ENCODE peak calls at places on chromosome 17, in seven cellular contexts. R is kidney, X is psoas muscle, K is GM12864, B is lung, S is nephron progenitor cell, N is activated B cell treated with CpG ODN at 0.5 μM for 24 hours. V is an unnamed sample.
A peak's percentile ranks its signal among the peaks of the same experiment; 100 is the strongest.

GRCh38 chr17:55037828-55038227 is 69.3 kb downstream of the STXBP4 start:
- DNase-seq in R (no peak), X (no peak), K (peak; percentile 42), B (no peak), S (no peak), N (no peak), V (no peak)

GRCh38 chr17:79788989-79789942 is 7.6 kb downstream of the CBX8 start:
- DNase-seq in R (peak; percentile 81), X (no peak), K (no peak), B (no peak), S (peak; percentile 69), N (no peak), V (no peak)

GRCh38 chr17:42288985-42289862 is 926 bp downstream of the STAT5A start:
- DNase-seq in R (peak; percentile 86), X (peak; percentile 67), K (no peak), B (no peak), S (no peak), N (peak; percentile 50), V (peak; percentile 57)

GRCh38 chr17:59001158-59001814 is 105.4 kb downstream of the TRIM37 start:
- DNase-seq in R (no peak), X (no peak), K (peak; percentile 93), B (peak; percentile 57), S (no peak), N (peak; percentile 36), V (no peak)

GRCh38 chr17:3794890-3795757 is 5.9 kb downstream of the ITGAE start:
- DNase-seq in R (no peak), X (no peak), K (no peak), B (no peak), S (no peak), N (no peak), V (no peak)

GRCh38 chr17:76036497-76037380 is 9.6 kb upstream of the EVPL start:
- DNase-seq in R (peak; percentile 71), X (no peak), K (no peak), B (no peak), S (no peak), N (no peak), V (no peak)

GRCh38 chr17:64938925-64939474 is 19.7 kb upstream of the LRRC37A3 start:
- DNase-seq in R (peak; percentile 74), X (peak; percentile 67), K (no peak), B (peak; percentile 45), S (peak; percentile 71), N (peak; percentile 48), V (no peak)

GRCh38 chr17:74414510-74414909 is 17.4 kb upstream of the GPRC5C start:
- DNase-seq in R (no peak), X (no peak), K (no peak), B (no peak), S (no peak), N (no peak), V (no peak)

GRCh38 chr17:47254403-47254943 is 846 bp downstream of the ITGB3 start:
- DNase-seq in R (no peak), X (no peak), K (no peak), B (no peak), S (no peak), N (no peak), V (no peak)

GRCh38 chr17:51035436-51035835 is 85.2 kb downstream of the SPAG9 start:
- DNase-seq in R (no peak), X (no peak), K (no peak), B (no peak), S (no peak), N (no peak), V (no peak)

GRCh38 chr17:78114831-78115723 is 13.5 kb downstream of the TMC6 start:
- DNase-seq in R (peak; percentile 51), X (peak; percentile 50), K (no peak), B (no peak), S (no peak), N (no peak), V (no peak)

GRCh38 chr17:74780443-74781238 is 4.5 kb upstream of the NAT9 start:
- DNase-seq in R (no peak), X (no peak), K (peak; percentile 21), B (no peak), S (no peak), N (no peak), V (no peak)

GRCh38 chr17:8849311-8850041 is 18.0 kb downstream of the PIK3R6 start:
- DNase-seq in R (no peak), X (no peak), K (no peak), B (no peak), S (no peak), N (no peak), V (no peak)

GRCh38 chr17:27531469-27531948 is 75.3 kb downstream of the KSR1 start:
- DNase-seq in R (no peak), X (no peak), K (no peak), B (no peak), S (no peak), N (no peak), V (no peak)

GRCh38 chr17:17924131-17924856 is 47.9 kb downstream of the TOM1L2 start:
- DNase-seq in R (no peak), X (no peak), K (no peak), B (no peak), S (no peak), N (no peak), V (no peak)

GRCh38 chr17:77451271-77451893 is 310.6 kb downstream of the SEC14L1 start:
- DNase-seq in R (peak; percentile 90), X (peak; percentile 78), K (no peak), B (no peak), S (peak; percentile 90), N (peak; percentile 65), V (no peak)

GRCh38 chr17:66678827-66679226 is 156.1 kb upstream of the CACNG5 start:
- DNase-seq in R (no peak), X (no peak), K (no peak), B (no peak), S (no peak), N (no peak), V (no peak)

GRCh38 chr17:74745548-74746177 is 2.8 kb upstream of the NHERF1 start:
- DNase-seq in R (peak; percentile 44), X (no peak), K (no peak), B (no peak), S (no peak), N (no peak), V (no peak)

GRCh38 chr17:81680150-81680549 is 3.4 kb downstream of the ARL16 start:
- DNase-seq in R (no peak), X (no peak), K (no peak), B (no peak), S (no peak), N (no peak), V (no peak)

GRCh38 chr17:28792877-28793666 is 49.3 kb downstream of the TRAF4 start:
- DNase-seq in R (no peak), X (no peak), K (no peak), B (no peak), S (no peak), N (no peak), V (no peak)

GRCh38 chr17:49910094-49910857 is 58.7 kb upstream of the DLX4 start:
- DNase-seq in R (no peak), X (no peak), K (no peak), B (no peak), S (peak; percentile 58), N (no peak), V (no peak)

GRCh38 chr17:31357831-31358400 is 33.6 kb upstream of the RAB11FIP4 start:
- DNase-seq in R (no peak), X (no peak), K (no peak), B (no peak), S (no peak), N (no peak), V (no peak)

GRCh38 chr17:12815642-12816141 is 26.4 kb downstream of the ARHGAP44 start:
- DNase-seq in R (no peak), X (no peak), K (peak; percentile 90), B (no peak), S (no peak), N (no peak), V (no peak)

GRCh38 chr17:68533887-68534700 is 21.9 kb downstream of the PRKAR1A start:
- DNase-seq in R (no peak), X (no peak), K (no peak), B (no peak), S (no peak), N (no peak), V (no peak)
- TF ChIP-seq CTCF in R (peak; percentile 44), X (peak; percentile 34), K (peak; percentile 26), B (no peak), S (peak; percentile 14), N (no peak), V (peak; percentile 57)

DNA sequence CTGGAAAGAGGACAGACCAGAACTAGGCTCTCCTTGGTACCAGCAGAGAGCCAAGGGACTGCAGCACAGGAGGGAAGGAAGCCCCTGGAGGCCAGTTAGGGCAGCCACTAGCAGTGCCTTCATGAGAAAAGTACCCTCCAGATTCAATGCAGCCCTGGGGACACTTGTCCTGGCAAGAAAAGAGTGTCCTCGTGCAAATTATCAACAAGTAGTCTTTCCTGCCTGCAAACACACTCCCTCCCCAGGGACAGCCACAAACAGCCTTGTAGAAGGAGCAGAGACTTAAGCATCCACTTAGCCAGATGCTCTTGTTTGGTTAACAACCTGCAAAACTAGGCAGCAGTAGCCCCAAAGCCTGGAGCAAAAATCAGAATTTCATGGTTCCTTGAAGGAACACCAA is 24.3 kb downstream of the CENPV start:
- DNase-seq in R (no peak), X (no peak), K (no peak), B (no peak), S (no peak), N (no peak), V (no peak)
- TF ChIP-seq CTCF in R (no peak), X (no peak), K (peak; percentile 9), B (no peak), S (no peak), N (no peak), V (peak; percentile 2)

DNA sequence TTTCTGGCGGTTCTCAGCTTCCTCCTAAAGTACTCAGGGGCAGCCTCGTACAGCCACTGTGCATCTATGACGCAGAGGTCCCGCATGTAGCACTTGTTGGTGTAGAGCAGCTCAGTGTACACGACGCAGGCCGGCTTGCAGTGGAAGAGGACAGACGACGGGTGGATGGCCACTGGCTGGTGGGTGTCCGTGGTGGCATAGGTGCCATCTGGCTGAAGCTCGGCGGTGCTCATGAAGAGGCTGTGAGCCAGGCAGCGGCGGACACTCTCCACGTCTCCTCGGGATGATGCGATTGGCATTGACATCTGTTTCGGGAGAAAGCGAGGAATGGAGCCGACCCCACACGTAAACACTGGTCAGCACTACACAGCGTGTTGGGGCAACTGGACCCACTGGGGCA is 5.3 kb upstream of the C1QBP start:
- DNase-seq in R (no peak), X (no peak), K (no peak), B (no peak), S (no peak), N (no peak), V (no peak)
- TF ChIP-seq CTCF in R (no peak), X (no peak), K (no peak), B (no peak), S (no peak), N (no peak), V (no peak)

DNA sequence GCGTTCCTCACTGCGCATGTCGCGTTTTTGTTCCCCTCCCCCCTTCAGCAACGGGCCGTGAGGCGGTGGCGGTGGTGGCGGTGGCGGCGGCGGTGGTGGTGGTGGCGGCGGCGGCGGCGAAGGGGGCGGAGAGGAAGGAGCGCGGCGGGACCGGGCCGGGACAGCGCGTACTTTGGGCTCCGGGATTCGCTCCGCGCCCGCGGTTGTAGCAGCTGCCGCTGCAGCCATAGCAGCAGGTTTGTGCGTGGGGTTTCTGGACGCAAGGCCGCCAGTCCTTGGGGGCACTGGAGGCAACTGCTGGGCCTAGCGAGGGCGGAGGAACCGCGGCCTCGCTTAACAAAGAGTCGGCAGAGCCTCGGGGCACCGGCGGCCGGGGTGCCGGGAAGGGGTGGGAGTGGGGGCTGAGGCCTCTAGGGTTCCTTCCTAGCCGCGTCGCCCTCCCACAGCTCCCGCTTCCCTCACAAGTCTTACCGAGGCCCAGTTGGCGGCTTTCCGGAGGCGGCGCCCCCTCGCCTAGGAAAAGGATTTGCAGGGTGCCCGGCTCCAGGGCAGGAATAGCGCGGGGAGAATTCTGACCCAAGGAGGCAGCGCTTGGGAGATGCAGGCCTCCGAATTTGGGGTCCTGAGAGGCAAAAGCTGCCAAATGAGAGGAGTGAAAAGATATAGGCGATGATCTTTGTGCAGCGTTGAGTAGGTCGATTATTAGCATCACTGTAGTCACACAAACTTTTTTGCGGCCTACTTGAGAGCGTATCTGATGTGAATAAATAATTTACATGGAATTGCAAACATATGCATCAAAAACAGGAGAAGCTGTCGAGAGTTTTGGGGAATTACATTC is at the start of gene DDX42:
- DNase-seq in R (peak; percentile 97), X (peak; percentile 96), K (no peak), B (peak; percentile 91), S (peak; percentile 95), N (no peak), V (no peak)
- TF ChIP-seq CTCF in R (peak; percentile 8), X (no peak), K (no peak), B (no peak), S (no peak), N (no peak), V (no peak)